ENCODE peak calls at places on chromosomes 16 and 17, in seven cellular contexts. F, Z, T, G, P, S and I are unnamed samples.
A peak's percentile ranks its signal among the peaks of the same experiment; 100 is the strongest.

GRCh38 chr16:83206426-83206825 is 579.7 kb downstream of the CDH13 start:
- DNase-seq in F (no peak), Z (no peak), S (no peak), P (no peak), T (no peak), G (no peak), I (no peak)

GRCh38 chr16:23967018-23967417 is 131.2 kb downstream of the PRKCB start:
- DNase-seq in Z (no peak), G (no peak), P (no peak), S (no peak), T (no peak), F (no peak), I (no peak)

GRCh38 chr16:88505405-88506082 is 52.5 kb downstream of the ZFPM1 start:
- DNase-seq in P (peak; percentile 47), Z (peak; percentile 32), T (peak; percentile 70), G (peak; percentile 46), S (peak; percentile 63), F (peak; percentile 93), I (peak; percentile 66)

GRCh38 chr16:27429981-27430441 is 28.0 kb downstream of the IL21R start:
- DNase-seq in S (no peak), Z (no peak), G (no peak), T (no peak), F (no peak), P (no peak), I (no peak)

GRCh38 chr17:78130439-78131101 is at the start of gene TMC8:
- DNase-seq in T (peak; percentile 57), S (no peak), G (no peak), P (no peak), F (no peak), Z (peak; percentile 53), I (peak; percentile 60)

GRCh38 chr17:49977463-49978389 is 8.7 kb downstream of the DLX4 start:
- DNase-seq in F (no peak), Z (no peak), P (no peak), S (no peak), T (no peak), G (no peak), I (no peak)

GRCh38 chr16:51445250-51445649 is 294.2 kb upstream of the SALL1 start:
- DNase-seq in P (no peak), T (no peak), F (no peak), S (no peak), G (no peak), Z (no peak), I (no peak)

GRCh38 chr16:53053967-53054669 is 673 bp upstream of the CHD9 start:
- DNase-seq in P (peak; percentile 44), F (peak; percentile 65), Z (no peak), G (no peak), T (peak; percentile 74), S (no peak), I (peak; percentile 78)

GRCh38 chr16:57277586-57277985 is 6.9 kb downstream of the PLLP start:
- DNase-seq in F (peak; percentile 45), P (peak; percentile 96), G (no peak), T (no peak), Z (no peak), S (no peak), I (peak; percentile 40)

GRCh38 chr17:12727881-12728280 is 61.4 kb upstream of the ARHGAP44 start:
- DNase-seq in Z (no peak), S (no peak), T (no peak), F (no peak), G (no peak), P (no peak), I (no peak)

GRCh38 chr17:63140255-63140654 is 174.2 kb downstream of the TANC2 start:
- DNase-seq in Z (no peak), G (no peak), T (no peak), P (peak; percentile 14), S (no peak), F (peak; percentile 47), I (no peak)

GRCh38 chr16:67240506-67240905 is 6.8 kb downstream of the FHOD1 start:
- DNase-seq in S (no peak), F (no peak), P (no peak), T (peak; percentile 59), Z (no peak), G (no peak), I (no peak)

GRCh38 chr16:28264656-28265055 is 27.7 kb upstream of the SBK1 start:
- DNase-seq in S (no peak), G (peak; percentile 31), Z (no peak), P (no peak), T (peak; percentile 75), F (peak; percentile 61), I (no peak)

GRCh38 chr17:30831663-30832437 is at the start of gene ATAD5:
- DNase-seq in F (peak; percentile 93), T (peak; percentile 95), P (peak; percentile 93), S (peak; percentile 65), G (peak; percentile 86), Z (peak; percentile 77), I (peak; percentile 96)

GRCh38 chr17:44733753-44734152 is 25.0 kb upstream of the ADAM11 start:
- DNase-seq in G (peak; percentile 32), P (peak; percentile 41), Z (no peak), T (no peak), F (no peak), S (no peak), I (no peak)

GRCh38 chr17:78122221-78122990 is 6.1 kb downstream of the TMC6 start:
- DNase-seq in T (no peak), Z (no peak), P (no peak), F (no peak), S (no peak), G (no peak), I (no peak)

GRCh38 chr17:27846042-27846655 is 45.8 kb upstream of the NOS2 start:
- DNase-seq in S (no peak), G (no peak), P (no peak), Z (no peak), F (no peak), T (no peak), I (no peak)

GRCh38 chr16:582614-583331 is 7.1 kb upstream of the RAB40C start:
- DNase-seq in S (no peak), F (no peak), P (no peak), T (peak; percentile 74), Z (no peak), G (no peak), I (no peak)

GRCh38 chr17:58789160-58789559 is 33.5 kb downstream of the PPM1E start:
- DNase-seq in P (no peak), G (no peak), T (no peak), F (no peak), S (no peak), Z (no peak), I (no peak)

GRCh38 chr17:82128287-82128686 is 30.3 kb upstream of the FASN start:
- DNase-seq in Z (no peak), G (no peak), P (no peak), F (no peak), S (no peak), T (no peak), I (no peak)

GRCh38 chr17:82536220-82537201 is 17.0 kb downstream of the FOXK2 start:
- DNase-seq in T (no peak), S (no peak), Z (no peak), P (no peak), G (no peak), F (peak; percentile 34), I (peak; percentile 56)

GRCh38 chr17:57356722-57357391 is 100.5 kb downstream of the MSI2 start:
- DNase-seq in T (no peak), Z (no peak), F (no peak), S (no peak), P (peak; percentile 31), G (no peak), I (no peak)

GRCh38 chr17:38674749-38675615 is at the start of gene EPOP:
- DNase-seq in Z (peak; percentile 65), G (peak; percentile 92), S (peak; percentile 84), T (peak; percentile 87), F (peak; percentile 86), P (peak; percentile 89), I (peak; percentile 92)

GRCh38 chr17:83186751-83187421 is 107.5 kb downstream of the METRNL start:
- DNase-seq in T (peak; percentile 17), F (no peak), G (no peak), Z (no peak), P (no peak), S (no peak), I (no peak)

GRCh38 chr16:83742076-83742475 is 65.7 kb upstream of the HSBP1 start:
- DNase-seq in F (no peak), S (no peak), Z (no peak), T (no peak), G (no peak), P (no peak), I (no peak)

GRCh38 chr17:48068491-48068961 is 20.4 kb downstream of the NFE2L1 start:
- DNase-seq in G (no peak), Z (no peak), S (no peak), P (peak; percentile 45), F (no peak), T (no peak), I (no peak)